ENCODE peak calls at places on chromosomes 5 and 9, in four cellular contexts. K is AG04450, J is cardiac muscle cell, A is kidney epithelial cell. I is an unnamed sample.

GRCh38 chr9:91119147-91119546 is 242.6 kb downstream of the AUH start:
- DNase-seq in J (no peak), K (no peak), A (no peak), I (peak; percentile 18)

GRCh38 chr5:111225926-111226325 is 1.7 kb downstream of the CAMK4 start:
- DNase-seq in A (no peak), J (no peak), K (no peak), I (no peak)

GRCh38 chr5:125582358-125582757 is 835.9 kb upstream of the ZNF608 start:
- DNase-seq in A (no peak), K (no peak), J (no peak), I (no peak)

GRCh38 chr5:35478856-35479682 is 138.6 kb upstream of the SPEF2 start:
- DNase-seq in J (no peak), A (peak; percentile 23), K (no peak), I (peak; percentile 12)

GRCh38 chr5:168881427-168882149 is 302.4 kb upstream of the PANK3 start:
- DNase-seq in J (peak; percentile 87), A (no peak), K (no peak), I (no peak)

GRCh38 chr5:110268985-110269384 is 457.5 kb downstream of the TMEM232 start:
- DNase-seq in K (no peak), J (no peak), A (no peak), I (no peak)

GRCh38 chr9:105251133-105251532 is 6.7 kb downstream of the SLC44A1 start:
- DNase-seq in K (no peak), J (no peak), A (no peak), I (no peak)

GRCh38 chr5:137070521-137070920 is 428.6 kb downstream of the SPOCK1 start:
- DNase-seq in K (no peak), A (no peak), J (no peak), I (no peak)

GRCh38 chr5:55773057-55773456 is 35.2 kb downstream of the DDX4 start:
- DNase-seq in A (no peak), K (no peak), J (no peak), I (no peak)

GRCh38 chr9:136403538-136403914 is 3.6 kb upstream of the SNAPC4 start:
- DNase-seq in K (no peak), J (no peak), A (no peak), I (no peak)

GRCh38 chr5:100777680-100778281 is 125.3 kb downstream of the ST8SIA4 start:
- DNase-seq in A (peak; percentile 34), J (no peak), K (peak; percentile 58), I (peak; percentile 76)

GRCh38 chr5:62093411-62093810 is 212.6 kb upstream of the KIF2A start:
- DNase-seq in K (no peak), A (no peak), J (no peak), I (no peak)
- H3K4me3 ChIP-seq in K (no peak overlapping the region), A (no peak overlapping the region), J (no peak overlapping the region), I (no peak overlapping the region)

DNA sequence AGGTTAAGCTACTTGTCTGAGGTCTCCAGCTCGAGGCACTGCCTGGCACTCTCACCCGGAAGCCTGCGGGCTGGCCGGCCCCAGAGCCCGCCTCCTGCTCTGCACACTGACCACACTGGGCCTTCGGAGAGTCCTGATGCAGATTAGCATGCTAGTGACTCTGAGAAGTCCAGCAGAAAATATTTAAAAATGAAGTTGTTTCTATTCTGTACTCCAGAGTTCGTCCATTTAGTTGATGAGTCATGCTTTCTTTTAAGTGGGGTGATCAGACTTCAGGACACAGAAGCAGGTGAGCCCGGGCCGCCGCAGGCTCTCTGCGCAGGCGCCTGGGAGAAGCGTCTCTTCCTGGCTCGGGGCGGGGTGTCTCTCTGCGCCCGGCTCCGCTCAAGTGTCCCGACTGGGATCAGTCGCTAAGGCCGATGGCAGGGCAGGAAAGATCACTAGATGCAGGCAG is 32.5 kb downstream of the FAM240B start:
- DNase-seq in J (no peak), A (peak; percentile 31), K (no peak), I (no peak)
- H3K4me3 ChIP-seq in J (no peak overlapping the region), A (peak overlapping the region; percentile 26), K (no peak overlapping the region), I (no peak overlapping the region)

DNA sequence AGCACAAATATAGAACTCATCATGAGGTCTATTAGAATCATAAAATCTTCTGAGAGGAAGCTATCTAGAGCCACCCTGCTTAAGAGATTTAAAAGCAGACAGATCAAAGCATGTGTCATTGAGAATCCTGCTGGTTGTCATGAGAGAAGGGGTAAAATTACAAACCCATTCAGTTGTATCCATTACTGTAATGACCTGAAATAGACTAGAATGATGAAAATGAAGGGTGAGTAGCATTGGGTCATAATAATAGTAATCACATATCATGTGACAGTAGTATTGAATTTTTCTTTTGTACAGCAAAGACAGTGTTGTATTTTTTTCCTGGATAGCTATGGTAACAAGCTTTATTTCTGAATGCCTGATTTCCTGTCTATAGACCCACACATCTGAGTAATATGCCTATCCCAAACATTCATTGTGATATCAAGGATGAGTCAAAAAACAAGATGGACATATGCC is 149.0 kb downstream of the PDE4D start:
- DNase-seq in J (no peak), A (no peak), K (no peak), I (no peak)
- H3K4me3 ChIP-seq in J (no peak overlapping the region), A (no peak overlapping the region), K (no peak overlapping the region), I (no peak overlapping the region)

GRCh38 chr9:22005083-22005699 is 3.9 kb downstream of the CDKN2B start:
- DNase-seq in J (peak; percentile 13), K (no peak), A (no peak), I (no peak)

GRCh38 chr9:22009563-22009867 is 410 bp upstream of the CDKN2B start:
- DNase-seq in A (no peak), K (no peak), J (no peak), I (no peak)

GRCh38 chr9:22008662-22009562 is at the start of gene CDKN2B:
- DNase-seq in A (peak; percentile 70), J (peak; percentile 96), K (peak; percentile 92), I (peak; percentile 91)

GRCh38 chr9:22002038-22002437 is 7.1 kb downstream of the CDKN2B start:
- DNase-seq in K (no peak), J (no peak), A (no peak), I (no peak)

GRCh38 chr9:22005700-22006605 is 3.2 kb downstream of the CDKN2B start:
- DNase-seq in A (no peak), J (no peak), K (no peak), I (no peak)
- H3K4me3 ChIP-seq in A (peak overlapping the region; percentile 36), J (no peak overlapping the region), K (peak overlapping the region; percentile 52), I (peak overlapping the region; percentile 39)

I was measured in astrocyte of the cerebellum.